ENCODE peak calls at places on chromosome 12, in ten cellular contexts. One of them, this sample, is unnamed.

GRCh38 chr12:4763549-4763948 is 43.3 kb downstream of the GALNT8 start:
- DNase-seq in SJCRH30: peak; percentile 85
- DNase-seq in heart left ventricle: no peak
- DNase-seq in adipocyte: no peak
- DNase-seq in ascending aorta: no peak
- DNase-seq in neural progenitor cell: peak; percentile 93
- DNase-seq in lower lobe of right lung: no peak
- DNase-seq in body of pancreas: no peak
- DNase-seq in vagina: no peak
- DNase-seq in PC-9: no peak
- DNase-seq in this sample: no peak

GRCh38 chr12:132486576-132486975 is 3.4 kb upstream of the FBRSL1 start:
- DNase-seq in adipocyte: no peak
- DNase-seq in ascending aorta: no peak
- DNase-seq in SJCRH30: no peak
- DNase-seq in lower lobe of right lung: no peak
- DNase-seq in body of pancreas: no peak
- DNase-seq in heart left ventricle: peak; percentile 14
- DNase-seq in PC-9: no peak
- DNase-seq in neural progenitor cell: no peak
- DNase-seq in vagina: no peak
- DNase-seq in this sample: peak; percentile 8

GRCh38 chr12:116749884-116750283 is 11.8 kb downstream of the RNFT2 start:
- DNase-seq in body of pancreas: no peak
- DNase-seq in PC-9: no peak
- DNase-seq in ascending aorta: no peak
- DNase-seq in neural progenitor cell: no peak
- DNase-seq in SJCRH30: no peak
- DNase-seq in adipocyte: no peak
- DNase-seq in vagina: no peak
- DNase-seq in heart left ventricle: no peak
- DNase-seq in lower lobe of right lung: no peak
- DNase-seq in this sample: no peak

GRCh38 chr12:132723015-132723763 is 12.5 kb downstream of the PGAM5 start:
- DNase-seq in lower lobe of right lung: no peak
- DNase-seq in neural progenitor cell: no peak
- DNase-seq in ascending aorta: no peak
- DNase-seq in SJCRH30: no peak
- DNase-seq in heart left ventricle: peak; percentile 80
- DNase-seq in adipocyte: no peak
- DNase-seq in body of pancreas: no peak
- DNase-seq in vagina: no peak
- DNase-seq in PC-9: no peak
- DNase-seq in this sample: peak; percentile 58

GRCh38 chr12:132772551-132772950 is 10.9 kb upstream of the ANKLE2 start:
- DNase-seq in adipocyte: no peak
- DNase-seq in heart left ventricle: peak; percentile 50
- DNase-seq in lower lobe of right lung: no peak
- DNase-seq in neural progenitor cell: no peak
- DNase-seq in body of pancreas: peak; percentile 40
- DNase-seq in PC-9: no peak
- DNase-seq in vagina: no peak
- DNase-seq in SJCRH30: no peak
- DNase-seq in ascending aorta: no peak
- DNase-seq in this sample: no peak

GRCh38 chr12:48388938-48389337 is 38.2 kb upstream of the ZNF641 start:
- DNase-seq in ascending aorta: no peak
- DNase-seq in SJCRH30: no peak
- DNase-seq in lower lobe of right lung: no peak
- DNase-seq in PC-9: no peak
- DNase-seq in heart left ventricle: no peak
- DNase-seq in vagina: no peak
- DNase-seq in neural progenitor cell: no peak
- DNase-seq in body of pancreas: no peak
- DNase-seq in adipocyte: no peak
- DNase-seq in this sample: no peak

GRCh38 chr12:99619389-99620158 is 28.0 kb upstream of the GARIN6 start:
- DNase-seq in ascending aorta: no peak
- DNase-seq in adipocyte: peak; percentile 42
- DNase-seq in SJCRH30: peak; percentile 62
- DNase-seq in PC-9: peak; percentile 36
- DNase-seq in lower lobe of right lung: no peak
- DNase-seq in neural progenitor cell: peak; percentile 70
- DNase-seq in body of pancreas: no peak
- DNase-seq in heart left ventricle: no peak
- DNase-seq in vagina: no peak
- DNase-seq in this sample: no peak

GRCh38 chr12:65100140-65100539 is 21.0 kb downstream of the WIF1 start:
- DNase-seq in PC-9: no peak
- DNase-seq in adipocyte: no peak
- DNase-seq in SJCRH30: peak; percentile 63
- DNase-seq in neural progenitor cell: peak; percentile 45
- DNase-seq in lower lobe of right lung: no peak
- DNase-seq in heart left ventricle: no peak
- DNase-seq in body of pancreas: no peak
- DNase-seq in ascending aorta: no peak
- DNase-seq in vagina: no peak
- DNase-seq in this sample: no peak

GRCh38 chr12:16449459-16449858 is 102.0 kb downstream of the MGST1 start:
- DNase-seq in heart left ventricle: no peak
- DNase-seq in PC-9: no peak
- DNase-seq in neural progenitor cell: no peak
- DNase-seq in body of pancreas: no peak
- DNase-seq in SJCRH30: no peak
- DNase-seq in ascending aorta: no peak
- DNase-seq in lower lobe of right lung: no peak
- DNase-seq in adipocyte: no peak
- DNase-seq in vagina: no peak
- DNase-seq in this sample: no peak

GRCh38 chr12:105279460-105280056 is 43.6 kb upstream of the APPL2 start:
- DNase-seq in ascending aorta: no peak
- DNase-seq in vagina: no peak
- DNase-seq in SJCRH30: peak; percentile 53
- DNase-seq in neural progenitor cell: peak; percentile 58
- DNase-seq in heart left ventricle: no peak
- DNase-seq in body of pancreas: peak; percentile 29
- DNase-seq in adipocyte: peak; percentile 70
- DNase-seq in lower lobe of right lung: no peak
- DNase-seq in PC-9: no peak
- DNase-seq in this sample: no peak

GRCh38 chr12:12469386-12469785 is 93.3 kb downstream of the DUSP16 start:
- DNase-seq in vagina: no peak
- DNase-seq in body of pancreas: no peak
- DNase-seq in SJCRH30: no peak
- DNase-seq in PC-9: no peak
- DNase-seq in adipocyte: no peak
- DNase-seq in lower lobe of right lung: no peak
- DNase-seq in neural progenitor cell: no peak
- DNase-seq in heart left ventricle: no peak
- DNase-seq in ascending aorta: no peak
- DNase-seq in this sample: no peak

GRCh38 chr12:49541911-49542505 is 3.2 kb downstream of the KCNH3 start:
- DNase-seq in PC-9: no peak
- DNase-seq in body of pancreas: no peak
- DNase-seq in lower lobe of right lung: no peak
- DNase-seq in SJCRH30: no peak
- DNase-seq in ascending aorta: no peak
- DNase-seq in heart left ventricle: no peak
- DNase-seq in adipocyte: no peak
- DNase-seq in vagina: no peak
- DNase-seq in neural progenitor cell: no peak
- DNase-seq in this sample: no peak

GRCh38 chr12:47725893-47726292 is 603 bp upstream of the ENDOU start:
- DNase-seq in ascending aorta: no peak
- DNase-seq in adipocyte: peak; percentile 89
- DNase-seq in heart left ventricle: no peak
- DNase-seq in neural progenitor cell: no peak
- DNase-seq in vagina: no peak
- DNase-seq in body of pancreas: no peak
- DNase-seq in PC-9: no peak
- DNase-seq in lower lobe of right lung: no peak
- DNase-seq in SJCRH30: no peak
- DNase-seq in this sample: no peak

GRCh38 chr12:123150273-123150803 is 552 bp downstream of the PITPNM2 start:
- DNase-seq in neural progenitor cell: peak; percentile 16
- DNase-seq in body of pancreas: peak; percentile 33
- DNase-seq in adipocyte: no peak
- DNase-seq in lower lobe of right lung: peak; percentile 59
- DNase-seq in SJCRH30: peak; percentile 51
- DNase-seq in PC-9: no peak
- DNase-seq in vagina: no peak
- DNase-seq in ascending aorta: no peak
- DNase-seq in heart left ventricle: peak; percentile 49
- DNase-seq in this sample: peak; percentile 63

GRCh38 chr12:67088401-67089118 is 180.6 kb upstream of the CAND1 start:
- DNase-seq in ascending aorta: no peak
- DNase-seq in neural progenitor cell: no peak
- DNase-seq in SJCRH30: no peak
- DNase-seq in vagina: no peak
- DNase-seq in lower lobe of right lung: no peak
- DNase-seq in adipocyte: no peak
- DNase-seq in body of pancreas: no peak
- DNase-seq in PC-9: no peak
- DNase-seq in heart left ventricle: no peak
- DNase-seq in this sample: no peak

GRCh38 chr12:6643569-6644256 is 3.5 kb downstream of the ACRBP start:
- DNase-seq in vagina: no peak
- DNase-seq in body of pancreas: peak; percentile 48
- DNase-seq in PC-9: no peak
- DNase-seq in adipocyte: no peak
- DNase-seq in heart left ventricle: peak; percentile 39
- DNase-seq in SJCRH30: no peak
- DNase-seq in neural progenitor cell: no peak
- DNase-seq in lower lobe of right lung: no peak
- DNase-seq in ascending aorta: no peak
- DNase-seq in this sample: peak; percentile 29

GRCh38 chr12:81598205-81598604 is 160.9 kb downstream of the PPFIA2 start:
- DNase-seq in vagina: no peak
- DNase-seq in heart left ventricle: no peak
- DNase-seq in PC-9: no peak
- DNase-seq in lower lobe of right lung: no peak
- DNase-seq in body of pancreas: no peak
- DNase-seq in neural progenitor cell: no peak
- DNase-seq in ascending aorta: no peak
- DNase-seq in SJCRH30: no peak
- DNase-seq in adipocyte: peak; percentile 4
- DNase-seq in this sample: no peak

GRCh38 chr12:98344630-98345029 is 170.8 kb upstream of the TMPO start:
- DNase-seq in neural progenitor cell: no peak
- DNase-seq in heart left ventricle: no peak
- DNase-seq in ascending aorta: no peak
- DNase-seq in PC-9: no peak
- DNase-seq in SJCRH30: no peak
- DNase-seq in lower lobe of right lung: no peak
- DNase-seq in vagina: no peak
- DNase-seq in adipocyte: no peak
- DNase-seq in body of pancreas: no peak
- DNase-seq in this sample: no peak

GRCh38 chr12:98341732-98342131 is 173.7 kb upstream of the TMPO start:
- DNase-seq in ascending aorta: no peak
- DNase-seq in body of pancreas: no peak
- DNase-seq in PC-9: no peak
- DNase-seq in heart left ventricle: no peak
- DNase-seq in neural progenitor cell: no peak
- DNase-seq in lower lobe of right lung: no peak
- DNase-seq in vagina: no peak
- DNase-seq in SJCRH30: no peak
- DNase-seq in adipocyte: no peak
- DNase-seq in this sample: no peak

GRCh38 chr12:98343002-98343567 is 172.3 kb upstream of the TMPO start:
- DNase-seq in ascending aorta: no peak
- DNase-seq in neural progenitor cell: no peak
- DNase-seq in lower lobe of right lung: no peak
- DNase-seq in vagina: no peak
- DNase-seq in adipocyte: no peak
- DNase-seq in SJCRH30: no peak
- DNase-seq in PC-9: no peak
- DNase-seq in body of pancreas: no peak
- DNase-seq in heart left ventricle: no peak
- DNase-seq in this sample: no peak

GRCh38 chr12:98344034-98344565 is 171.3 kb upstream of the TMPO start:
- DNase-seq in neural progenitor cell: no peak
- DNase-seq in lower lobe of right lung: no peak
- DNase-seq in SJCRH30: no peak
- DNase-seq in vagina: no peak
- DNase-seq in heart left ventricle: no peak
- DNase-seq in PC-9: no peak
- DNase-seq in adipocyte: no peak
- DNase-seq in ascending aorta: no peak
- DNase-seq in body of pancreas: no peak
- DNase-seq in this sample: no peak

GRCh38 chr12:98345308-98345876 is 170.0 kb upstream of the TMPO start:
- DNase-seq in lower lobe of right lung: no peak
- DNase-seq in vagina: no peak
- DNase-seq in body of pancreas: no peak
- DNase-seq in heart left ventricle: no peak
- DNase-seq in PC-9: no peak
- DNase-seq in SJCRH30: no peak
- DNase-seq in neural progenitor cell: no peak
- DNase-seq in ascending aorta: no peak
- DNase-seq in adipocyte: no peak
- DNase-seq in this sample: no peak
- H3K4me1 ChIP-seq in lower lobe of right lung: no peaks in the 10 kb centered on the region
- H3K4me1 ChIP-seq in vagina: no peaks in the 10 kb centered on the region
- H3K4me1 ChIP-seq in body of pancreas: no peaks in the 10 kb centered on the region
- H3K4me1 ChIP-seq in heart left ventricle: no peaks in the 10 kb centered on the region
- H3K4me1 ChIP-seq in PC-9: no peaks in the 10 kb centered on the region
- H3K4me1 ChIP-seq in SJCRH30: no peaks in the 10 kb centered on the region
- H3K4me1 ChIP-seq in neural progenitor cell: no peaks in the 10 kb centered on the region
- H3K4me1 ChIP-seq in ascending aorta: no peaks in the 10 kb centered on the region
- H3K4me1 ChIP-seq in adipocyte: no peaks in the 10 kb centered on the region
- H3K4me1 ChIP-seq in this sample: no peaks in the 10 kb centered on the region

GRCh38 chr12:110578522-110579238 is 4.4 kb downstream of the PPTC7 start:
- DNase-seq in lower lobe of right lung: no peak
- DNase-seq in vagina: no peak
- DNase-seq in neural progenitor cell: no peak
- DNase-seq in adipocyte: no peak
- DNase-seq in ascending aorta: no peak
- DNase-seq in body of pancreas: no peak
- DNase-seq in PC-9: no peak
- DNase-seq in heart left ventricle: no peak
- DNase-seq in SJCRH30: no peak
- DNase-seq in this sample: no peak
- H3K4me1 ChIP-seq in lower lobe of right lung: peaks cover 75% of the 10 kb centered on the region
- H3K4me1 ChIP-seq in vagina: peaks cover 85% of the 10 kb centered on the region
- H3K4me1 ChIP-seq in neural progenitor cell: peaks cover 8% of the 10 kb centered on the region
- H3K4me1 ChIP-seq in adipocyte: peaks cover 55% of the 10 kb centered on the region
- H3K4me1 ChIP-seq in ascending aorta: peaks cover 6% of the 10 kb centered on the region
- H3K4me1 ChIP-seq in body of pancreas: peaks cover 57% of the 10 kb centered on the region
- H3K4me1 ChIP-seq in PC-9: peaks cover 74% of the 10 kb centered on the region
- H3K4me1 ChIP-seq in heart left ventricle: peaks cover 67% of the 10 kb centered on the region
- H3K4me1 ChIP-seq in SJCRH30: no peaks in the 10 kb centered on the region
- H3K4me1 ChIP-seq in this sample: peaks cover 36% of the 10 kb centered on the region

GRCh38 chr12:121794532-121795028 is 1.1 kb upstream of the RHOF start:
- DNase-seq in body of pancreas: peak; percentile 55
- DNase-seq in PC-9: no peak
- DNase-seq in vagina: no peak
- DNase-seq in SJCRH30: no peak
- DNase-seq in adipocyte: no peak
- DNase-seq in ascending aorta: no peak
- DNase-seq in neural progenitor cell: no peak
- DNase-seq in heart left ventricle: no peak
- DNase-seq in lower lobe of right lung: no peak
- DNase-seq in this sample: no peak
- H3K4me1 ChIP-seq in body of pancreas: peaks cover 78% of the 10 kb centered on the region
- H3K4me1 ChIP-seq in PC-9: peaks cover 69% of the 10 kb centered on the region
- H3K4me1 ChIP-seq in vagina: peaks cover 74% of the 10 kb centered on the region
- H3K4me1 ChIP-seq in SJCRH30: peaks cover 50% of the 10 kb centered on the region
- H3K4me1 ChIP-seq in adipocyte: peaks cover 54% of the 10 kb centered on the region
- H3K4me1 ChIP-seq in ascending aorta: peaks cover 30% of the 10 kb centered on the region
- H3K4me1 ChIP-seq in neural progenitor cell: peaks cover 25% of the 10 kb centered on the region
- H3K4me1 ChIP-seq in heart left ventricle: peaks cover 81% of the 10 kb centered on the region
- H3K4me1 ChIP-seq in lower lobe of right lung: peaks cover 95% of the 10 kb centered on the region
- H3K4me1 ChIP-seq in this sample: peaks cover 62% of the 10 kb centered on the region

GRCh38 chr12:111137968-111138367 is 217.6 kb upstream of the MYL2 start:
- DNase-seq in heart left ventricle: no peak
- DNase-seq in ascending aorta: no peak
- DNase-seq in neural progenitor cell: no peak
- DNase-seq in SJCRH30: no peak
- DNase-seq in body of pancreas: no peak
- DNase-seq in PC-9: no peak
- DNase-seq in vagina: no peak
- DNase-seq in lower lobe of right lung: no peak
- DNase-seq in adipocyte: no peak
- DNase-seq in this sample: no peak
- H3K4me1 ChIP-seq in heart left ventricle: no peaks in the 10 kb centered on the region
- H3K4me1 ChIP-seq in ascending aorta: no peaks in the 10 kb centered on the region
- H3K4me1 ChIP-seq in neural progenitor cell: peaks cover 17% of the 10 kb centered on the region
- H3K4me1 ChIP-seq in SJCRH30: no peaks in the 10 kb centered on the region
- H3K4me1 ChIP-seq in body of pancreas: no peaks in the 10 kb centered on the region
- H3K4me1 ChIP-seq in PC-9: no peaks in the 10 kb centered on the region
- H3K4me1 ChIP-seq in vagina: peaks cover 2% of the 10 kb centered on the region
- H3K4me1 ChIP-seq in lower lobe of right lung: no peaks in the 10 kb centered on the region
- H3K4me1 ChIP-seq in adipocyte: no peaks in the 10 kb centered on the region
- H3K4me1 ChIP-seq in this sample: no peaks in the 10 kb centered on the region

This sample was measured in heart right ventricle.